ENCODE peak calls at places on chromosomes 4 and X, in nine cellular contexts. Q is ovary, K is SK-N-SH, I is H1, B is upper lobe of left lung, H is HepG2, P is K562, M is stomach, O is transverse colon. G is an unnamed sample.

GRCh38 chr4:38386654-38387188 is 277.3 kb upstream of the KLF3 start:
- DNase-seq in O (no peak), I (no peak), M (no peak), B (no peak), Q (no peak), K (no peak), H (no peak), P (no peak), G (no peak)

GRCh38 chr4:105426187-105426897 is 47.5 kb downstream of the PPA2 start:
- DNase-seq in H (no peak), B (peak; percentile 30), Q (no peak), K (no peak), M (no peak), O (no peak), I (no peak), P (no peak), G (no peak)

GRCh38 chr4:114317564-114317963 is 281.0 kb upstream of the UGT8 start:
- DNase-seq in H (no peak), B (no peak), P (no peak), Q (no peak), I (no peak), K (no peak), M (no peak), O (no peak), G (no peak)

GRCh38 chr4:47465008-47465407 is 1.5 kb upstream of the COMMD8 start:
- DNase-seq in O (no peak), M (no peak), Q (no peak), H (no peak), K (no peak), I (no peak), B (no peak), P (no peak), G (no peak)

GRCh38 chr4:92387459-92388069 is 83.8 kb downstream of the GRID2 start:
- DNase-seq in P (no peak), B (no peak), K (peak; percentile 17), Q (no peak), M (no peak), O (no peak), H (peak; percentile 30), I (no peak), G (no peak)

GRCh38 chr4:159864337-159864736 is 761.5 kb downstream of the RAPGEF2 start:
- DNase-seq in P (no peak), B (no peak), O (no peak), K (no peak), M (no peak), I (no peak), H (no peak), Q (no peak), G (no peak)

GRCh38 chrX:136047969-136048368 is 62.7 kb downstream of the SLC9A6 start:
- DNase-seq in Q (no peak), H (no peak), K (no peak), B (no peak), O (no peak), M (no peak), I (no peak), P (no peak), G (no peak)

GRCh38 chr4:94848326-94848725 is 90.6 kb downstream of the BMPR1B start:
- DNase-seq in B (no peak), Q (no peak), H (no peak), O (no peak), I (no peak), P (no peak), M (no peak), K (no peak), G (no peak)

GRCh38 chrX:22135994-22136684 is 104.0 kb downstream of the PHEX start:
- DNase-seq in K (peak; percentile 30), H (peak; percentile 11), O (no peak), P (peak; percentile 44), M (no peak), I (no peak), Q (no peak), B (no peak), G (no peak)

GRCh38 chrX:65634732-65635131 is 32.7 kb upstream of the MSN start:
- DNase-seq in P (no peak), H (no peak), B (no peak), O (no peak), K (no peak), M (no peak), I (no peak), Q (no peak), G (no peak)

GRCh38 chr4:152100378-152101201 is 339.8 kb upstream of the GATB start:
- DNase-seq in B (no peak), P (no peak), K (no peak), O (peak; percentile 38), M (peak; percentile 37), Q (no peak), H (no peak), I (peak; percentile 30), G (no peak)

GRCh38 chr4:76197001-76197743 is 16.5 kb downstream of the SCARB2 start:
- DNase-seq in Q (no peak), O (no peak), P (no peak), H (no peak), M (no peak), B (no peak), I (no peak), K (no peak), G (no peak)

GRCh38 chr4:64883087-64883926 is 474.1 kb upstream of the TECRL start:
- DNase-seq in P (no peak), O (no peak), H (no peak), K (no peak), Q (no peak), I (no peak), B (no peak), M (no peak), G (no peak)

GRCh38 chr4:176307591-176307920 is 12.2 kb upstream of the SPCS3 start:
- DNase-seq in P (no peak), B (no peak), Q (no peak), H (no peak), O (no peak), I (no peak), K (no peak), M (no peak), G (no peak)

GRCh38 chr4:7328913-7329638 is 105.7 kb downstream of the PSAPL1 start:
- DNase-seq in Q (no peak), P (no peak), H (no peak), K (no peak), I (no peak), O (no peak), M (no peak), B (no peak), G (no peak)

GRCh38 chr4:48127882-48128394 is 6.1 kb downstream of the TXK start:
- DNase-seq in Q (peak; percentile 18), H (peak; percentile 44), M (peak; percentile 57), I (peak; percentile 84), P (peak; percentile 30), B (peak; percentile 72), O (peak; percentile 63), K (peak; percentile 45), G (no peak)

GRCh38 chr4:145041378-145041777 is 56.6 kb downstream of the ANAPC10 start:
- DNase-seq in Q (no peak), M (no peak), I (no peak), H (no peak), P (no peak), K (no peak), O (no peak), B (no peak), G (peak; percentile 16)

GRCh38 chr4:113435893-113436292 is 325.6 kb downstream of the CAMK2D start:
- DNase-seq in K (no peak), M (no peak), P (no peak), O (no peak), H (no peak), B (no peak), Q (peak; percentile 73), I (no peak), G (peak; percentile 70)

GRCh38 chr4:153393397-153393796 is 48.9 kb downstream of the MND1 start:
- DNase-seq in O (no peak), M (no peak), B (no peak), H (no peak), K (no peak), P (no peak), I (no peak), Q (no peak), G (no peak)

GRCh38 chrX:17563515-17563914 is 173.8 kb upstream of the SCML1 start:
- DNase-seq in O (no peak), P (no peak), H (no peak), I (no peak), B (no peak), Q (no peak), K (no peak), M (no peak), G (no peak)

GRCh38 chr4:7398104-7398423 is 36.7 kb downstream of the PSAPL1 start:
- DNase-seq in P (no peak), O (peak; percentile 18), Q (no peak), H (no peak), B (no peak), K (peak; percentile 76), M (no peak), I (peak; percentile 37), G (no peak)

GRCh38 chr4:5759236-5760075 is 48.5 kb downstream of the EVC start:
- DNase-seq in O (no peak), H (no peak), P (no peak), Q (no peak), B (no peak), K (no peak), I (peak; percentile 33), M (no peak), G (no peak)
- H3K27ac ChIP-seq in O (no peak overlapping the region), H (no peak overlapping the region), P (no peak overlapping the region), Q (no peak overlapping the region), B (no peak overlapping the region), K (no peak overlapping the region), I (no peak overlapping the region), M (no peak overlapping the region), G (no peak overlapping the region)

GRCh38 chrX:20378291-20378920 is 111.7 kb upstream of the RPS6KA3 start:
- DNase-seq in H (no peak), B (no peak), I (no peak), Q (no peak), P (no peak), K (no peak), M (no peak), O (peak; percentile 60), G (no peak)
- TF ChIP-seq EP300 in H (no peak), B (no peak), I (no peak), Q (no peak), P (no peak), K (no peak), M (no peak), O (no peak), G (no peak)

DNA sequence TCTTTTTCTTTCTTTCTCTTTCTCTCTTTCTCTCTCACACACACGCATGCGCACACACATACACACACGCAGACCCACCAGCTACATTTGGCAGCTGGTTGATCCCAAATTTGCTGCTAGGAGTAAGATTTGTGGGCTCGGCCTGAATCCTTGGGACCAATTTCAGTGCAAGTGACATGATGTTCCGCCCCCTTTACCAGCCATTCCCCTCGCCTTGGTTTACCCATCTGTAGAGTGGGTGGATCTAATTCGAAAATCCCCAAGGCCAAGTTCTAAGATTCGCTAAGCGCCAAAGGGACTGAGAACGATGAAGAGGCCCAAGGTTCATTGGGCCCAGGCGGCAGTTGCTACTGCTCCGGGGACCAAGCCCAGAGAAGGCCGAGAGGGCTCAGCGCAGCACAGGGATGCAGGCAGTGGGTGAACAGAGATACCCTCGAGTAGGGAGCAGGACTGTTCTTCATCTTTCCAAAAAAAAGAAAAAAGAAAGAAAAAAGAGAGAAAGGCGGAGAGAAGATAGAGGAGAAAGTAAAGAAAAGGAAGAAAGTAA is 5.8 kb downstream of the NKX3-2 start:
- DNase-seq in K (peak; percentile 14), P (peak; percentile 5), M (no peak), I (no peak), B (no peak), H (no peak), Q (no peak), O (no peak), G (no peak)
- H3K27me3 ChIP-seq in K (peaks cover 97% of the 10 kb centered on the region), P (peaks cover 44% of the 10 kb centered on the region), M (peaks cover 99% of the 10 kb centered on the region), I (peaks cover 100% of the 10 kb centered on the region), B (no peaks in the 10 kb centered on the region), H (peaks cover 13% of the 10 kb centered on the region), Q (peaks cover 20% of the 10 kb centered on the region), O (peaks cover 100% of the 10 kb centered on the region), G (peaks cover 2% of the 10 kb centered on the region)

GRCh38 chrX:118498351-118498750 is 2.7 kb downstream of the DOCK11 start:
- DNase-seq in I (no peak), Q (no peak), K (no peak), M (no peak), O (no peak), H (no peak), P (no peak), B (no peak), G (no peak)
- H3K27ac ChIP-seq in I (no peak overlapping the region), Q (no peak overlapping the region), K (no peak overlapping the region), M (no peak overlapping the region), O (no peak overlapping the region), H (no peak overlapping the region), P (peak overlapping the region; percentile 43), B (no peak overlapping the region), G (peak overlapping the region; percentile 7)

G was measured in tibial nerve.